ENCODE peak calls at places on chromosomes 3 and 15, in ten cellular contexts. One of them, this sample, is unnamed.

GRCh38 chr3:48660800-48661400 is 1.8 kb downstream of the CELSR3 start:
- DNase-seq in CD8-positive, alpha-beta T cell: no peak
- DNase-seq in GM12878: no peak
- DNase-seq in A549: no peak
- DNase-seq in esophagus squamous epithelium: no peak
- DNase-seq in left ventricle myocardium inferior: no peak
- DNase-seq in body of pancreas: no peak
- DNase-seq in cardiac muscle cell: no peak
- DNase-seq in H9: no peak
- DNase-seq in right lobe of liver: no peak
- DNase-seq in this sample: no peak

GRCh38 chr15:45088801-45089711 is 24.9 kb downstream of the DUOX2 start:
- DNase-seq in body of pancreas: no peak
- DNase-seq in esophagus squamous epithelium: no peak
- DNase-seq in right lobe of liver: no peak
- DNase-seq in H9: no peak
- DNase-seq in cardiac muscle cell: peak; percentile 23
- DNase-seq in left ventricle myocardium inferior: no peak
- DNase-seq in GM12878: no peak
- DNase-seq in A549: no peak
- DNase-seq in CD8-positive, alpha-beta T cell: no peak
- DNase-seq in this sample: no peak

GRCh38 chr3:126067959-126068358 is 16.0 kb downstream of the SLC41A3 start:
- DNase-seq in A549: no peak
- DNase-seq in body of pancreas: no peak
- DNase-seq in right lobe of liver: no peak
- DNase-seq in left ventricle myocardium inferior: no peak
- DNase-seq in cardiac muscle cell: no peak
- DNase-seq in esophagus squamous epithelium: no peak
- DNase-seq in CD8-positive, alpha-beta T cell: no peak
- DNase-seq in GM12878: no peak
- DNase-seq in H9: no peak
- DNase-seq in this sample: no peak

GRCh38 chr3:105459566-105460290 is 93.0 kb downstream of the ALCAM start:
- DNase-seq in A549: no peak
- DNase-seq in body of pancreas: no peak
- DNase-seq in cardiac muscle cell: no peak
- DNase-seq in GM12878: no peak
- DNase-seq in H9: no peak
- DNase-seq in right lobe of liver: no peak
- DNase-seq in CD8-positive, alpha-beta T cell: no peak
- DNase-seq in esophagus squamous epithelium: no peak
- DNase-seq in left ventricle myocardium inferior: no peak
- DNase-seq in this sample: no peak

GRCh38 chr3:23685484-23686258 is 120.1 kb upstream of the UBE2E1 start:
- DNase-seq in esophagus squamous epithelium: peak; percentile 5
- DNase-seq in H9: no peak
- DNase-seq in left ventricle myocardium inferior: peak; percentile 32
- DNase-seq in cardiac muscle cell: peak; percentile 99
- DNase-seq in CD8-positive, alpha-beta T cell: no peak
- DNase-seq in body of pancreas: peak; percentile 87
- DNase-seq in A549: peak; percentile 96
- DNase-seq in right lobe of liver: no peak
- DNase-seq in GM12878: no peak
- DNase-seq in this sample: peak; percentile 54

GRCh38 chr3:36993326-36994283 is at the start of gene MLH1:
- DNase-seq in body of pancreas: peak; percentile 100
- DNase-seq in esophagus squamous epithelium: no peak
- DNase-seq in A549: peak; percentile 100
- DNase-seq in GM12878: peak; percentile 100
- DNase-seq in H9: peak; percentile 100
- DNase-seq in right lobe of liver: peak; percentile 96
- DNase-seq in CD8-positive, alpha-beta T cell: peak; percentile 95
- DNase-seq in cardiac muscle cell: peak; percentile 100
- DNase-seq in left ventricle myocardium inferior: peak; percentile 98
- DNase-seq in this sample: peak; percentile 97

GRCh38 chr3:66800941-66801545 is 197.1 kb upstream of the KBTBD8 start:
- DNase-seq in GM12878: no peak
- DNase-seq in CD8-positive, alpha-beta T cell: no peak
- DNase-seq in left ventricle myocardium inferior: no peak
- DNase-seq in body of pancreas: no peak
- DNase-seq in cardiac muscle cell: no peak
- DNase-seq in H9: no peak
- DNase-seq in right lobe of liver: no peak
- DNase-seq in A549: no peak
- DNase-seq in esophagus squamous epithelium: no peak
- DNase-seq in this sample: no peak

GRCh38 chr3:78041486-78041885 is 1001.6 kb downstream of the ROBO2 start:
- DNase-seq in esophagus squamous epithelium: no peak
- DNase-seq in CD8-positive, alpha-beta T cell: no peak
- DNase-seq in cardiac muscle cell: peak; percentile 8
- DNase-seq in right lobe of liver: no peak
- DNase-seq in GM12878: no peak
- DNase-seq in left ventricle myocardium inferior: no peak
- DNase-seq in body of pancreas: no peak
- DNase-seq in H9: no peak
- DNase-seq in A549: no peak
- DNase-seq in this sample: no peak

GRCh38 chr3:5606884-5607472 is 419.5 kb downstream of the EDEM1 start:
- DNase-seq in body of pancreas: no peak
- DNase-seq in esophagus squamous epithelium: no peak
- DNase-seq in CD8-positive, alpha-beta T cell: no peak
- DNase-seq in A549: no peak
- DNase-seq in cardiac muscle cell: no peak
- DNase-seq in GM12878: no peak
- DNase-seq in right lobe of liver: no peak
- DNase-seq in H9: no peak
- DNase-seq in left ventricle myocardium inferior: no peak
- DNase-seq in this sample: no peak

GRCh38 chr15:42273099-42273899 is at the start of the genes GANC and TMEM87A:
- DNase-seq in cardiac muscle cell: peak; percentile 99
- DNase-seq in right lobe of liver: peak; percentile 99
- DNase-seq in body of pancreas: peak; percentile 98
- DNase-seq in esophagus squamous epithelium: peak; percentile 84
- DNase-seq in A549: peak; percentile 97
- DNase-seq in GM12878: peak; percentile 95
- DNase-seq in H9: peak; percentile 98
- DNase-seq in CD8-positive, alpha-beta T cell: peak; percentile 97
- DNase-seq in left ventricle myocardium inferior: peak; percentile 96
- DNase-seq in this sample: peak; percentile 96
- H3K4me1 ChIP-seq in cardiac muscle cell: peaks cover 28% of the 10 kb centered on the region
- H3K4me1 ChIP-seq in right lobe of liver: peaks cover 35% of the 10 kb centered on the region
- H3K4me1 ChIP-seq in body of pancreas: peaks cover 50% of the 10 kb centered on the region
- H3K4me1 ChIP-seq in esophagus squamous epithelium: peaks cover 66% of the 10 kb centered on the region
- H3K4me1 ChIP-seq in A549: peaks cover 13% of the 10 kb centered on the region
- H3K4me1 ChIP-seq in GM12878: no peaks in the 10 kb centered on the region
- H3K4me1 ChIP-seq in H9: peaks cover 5% of the 10 kb centered on the region
- H3K4me1 ChIP-seq in CD8-positive, alpha-beta T cell: peaks cover 38% of the 10 kb centered on the region
- H3K4me1 ChIP-seq in left ventricle myocardium inferior: peaks cover 65% of the 10 kb centered on the region
- H3K4me1 ChIP-seq in this sample: peaks cover 5% of the 10 kb centered on the region

GRCh38 chr3:15681668-15682067 is 80.1 kb downstream of the BTD start:
- DNase-seq in left ventricle myocardium inferior: no peak
- DNase-seq in H9: no peak
- DNase-seq in CD8-positive, alpha-beta T cell: no peak
- DNase-seq in esophagus squamous epithelium: no peak
- DNase-seq in A549: no peak
- DNase-seq in cardiac muscle cell: no peak
- DNase-seq in body of pancreas: no peak
- DNase-seq in right lobe of liver: no peak
- DNase-seq in GM12878: no peak
- DNase-seq in this sample: no peak

GRCh38 chr3:15682766-15683165 is 81.2 kb downstream of the BTD start:
- DNase-seq in A549: no peak
- DNase-seq in right lobe of liver: no peak
- DNase-seq in GM12878: no peak
- DNase-seq in CD8-positive, alpha-beta T cell: no peak
- DNase-seq in cardiac muscle cell: peak; percentile 81
- DNase-seq in left ventricle myocardium inferior: no peak
- DNase-seq in esophagus squamous epithelium: no peak
- DNase-seq in H9: no peak
- DNase-seq in body of pancreas: no peak
- DNase-seq in this sample: no peak

GRCh38 chr3:15679306-15679705 is 77.8 kb downstream of the BTD start:
- DNase-seq in H9: no peak
- DNase-seq in GM12878: no peak
- DNase-seq in cardiac muscle cell: no peak
- DNase-seq in A549: no peak
- DNase-seq in body of pancreas: no peak
- DNase-seq in esophagus squamous epithelium: no peak
- DNase-seq in CD8-positive, alpha-beta T cell: no peak
- DNase-seq in right lobe of liver: no peak
- DNase-seq in left ventricle myocardium inferior: no peak
- DNase-seq in this sample: no peak

GRCh38 chr3:15685927-15686326 is 84.4 kb downstream of the BTD start:
- DNase-seq in esophagus squamous epithelium: no peak
- DNase-seq in CD8-positive, alpha-beta T cell: no peak
- DNase-seq in body of pancreas: no peak
- DNase-seq in cardiac muscle cell: no peak
- DNase-seq in right lobe of liver: no peak
- DNase-seq in GM12878: no peak
- DNase-seq in A549: no peak
- DNase-seq in H9: no peak
- DNase-seq in left ventricle myocardium inferior: no peak
- DNase-seq in this sample: no peak

GRCh38 chr3:15683253-15683652 is 81.7 kb downstream of the BTD start:
- DNase-seq in esophagus squamous epithelium: no peak
- DNase-seq in CD8-positive, alpha-beta T cell: no peak
- DNase-seq in H9: no peak
- DNase-seq in A549: no peak
- DNase-seq in left ventricle myocardium inferior: no peak
- DNase-seq in cardiac muscle cell: no peak
- DNase-seq in body of pancreas: no peak
- DNase-seq in right lobe of liver: no peak
- DNase-seq in GM12878: no peak
- DNase-seq in this sample: no peak
- H3K27ac ChIP-seq in esophagus squamous epithelium: no peak overlapping the region
- H3K27ac ChIP-seq in CD8-positive, alpha-beta T cell: no peak overlapping the region
- H3K27ac ChIP-seq in H9: no peak overlapping the region
- H3K27ac ChIP-seq in A549: no peak overlapping the region
- H3K27ac ChIP-seq in left ventricle myocardium inferior: peak overlapping the region; percentile 28
- H3K27ac ChIP-seq in cardiac muscle cell: no peak overlapping the region
- H3K27ac ChIP-seq in body of pancreas: no peak overlapping the region
- H3K27ac ChIP-seq in right lobe of liver: no peak overlapping the region
- H3K27ac ChIP-seq in GM12878: no peak overlapping the region
- H3K27ac ChIP-seq in this sample: no peak overlapping the region

GRCh38 chr15:23503546-23503945 is 56.5 kb upstream of the GOLGA6L2 start:
- DNase-seq in esophagus squamous epithelium: no peak
- DNase-seq in right lobe of liver: no peak
- DNase-seq in left ventricle myocardium inferior: no peak
- DNase-seq in GM12878: no peak
- DNase-seq in CD8-positive, alpha-beta T cell: no peak
- DNase-seq in cardiac muscle cell: no peak
- DNase-seq in A549: no peak
- DNase-seq in body of pancreas: no peak
- DNase-seq in H9: no peak
- DNase-seq in this sample: no peak

DNA sequence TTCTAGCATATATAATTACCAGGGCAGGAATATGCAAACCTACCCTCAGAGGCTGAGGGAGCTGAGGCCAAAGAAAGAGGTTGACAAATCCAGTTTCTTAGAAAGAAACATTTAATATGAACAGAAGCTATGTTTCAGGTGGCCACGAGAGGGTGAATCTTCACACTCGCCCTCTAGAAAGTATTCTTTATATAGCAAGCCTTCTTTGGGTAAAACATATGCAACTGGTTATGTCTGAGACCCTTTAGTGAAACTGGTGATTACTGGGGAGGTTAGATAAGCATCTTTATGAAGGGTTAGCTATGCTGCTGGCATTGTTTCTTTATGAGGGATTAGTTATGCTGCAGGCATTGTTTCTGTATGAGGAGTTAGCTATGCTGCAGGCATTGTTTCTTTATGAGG is 50.7 kb upstream of the GOLGA6L2 start:
- DNase-seq in GM12878: no peak
- DNase-seq in CD8-positive, alpha-beta T cell: no peak
- DNase-seq in body of pancreas: no peak
- DNase-seq in cardiac muscle cell: peak; percentile 3
- DNase-seq in right lobe of liver: no peak
- DNase-seq in A549: peak; percentile 54
- DNase-seq in H9: no peak
- DNase-seq in esophagus squamous epithelium: no peak
- DNase-seq in left ventricle myocardium inferior: no peak
- DNase-seq in this sample: no peak
- H3K4me1 ChIP-seq in GM12878: no peaks in the 10 kb centered on the region
- H3K4me1 ChIP-seq in CD8-positive, alpha-beta T cell: no peaks in the 10 kb centered on the region
- H3K4me1 ChIP-seq in body of pancreas: no peaks in the 10 kb centered on the region
- H3K4me1 ChIP-seq in cardiac muscle cell: no peaks in the 10 kb centered on the region
- H3K4me1 ChIP-seq in right lobe of liver: no peaks in the 10 kb centered on the region
- H3K4me1 ChIP-seq in A549: no peaks in the 10 kb centered on the region
- H3K4me1 ChIP-seq in H9: no peaks in the 10 kb centered on the region
- H3K4me1 ChIP-seq in esophagus squamous epithelium: no peaks in the 10 kb centered on the region
- H3K4me1 ChIP-seq in left ventricle myocardium inferior: no peaks in the 10 kb centered on the region
- H3K4me1 ChIP-seq in this sample: no peaks in the 10 kb centered on the region

GRCh38 chr3:188390775-188391443 is 237.0 kb downstream of the LPP start:
- DNase-seq in esophagus squamous epithelium: no peak
- DNase-seq in CD8-positive, alpha-beta T cell: no peak
- DNase-seq in A549: no peak
- DNase-seq in H9: no peak
- DNase-seq in left ventricle myocardium inferior: no peak
- DNase-seq in right lobe of liver: no peak
- DNase-seq in body of pancreas: no peak
- DNase-seq in cardiac muscle cell: no peak
- DNase-seq in GM12878: no peak
- DNase-seq in this sample: no peak

GRCh38 chr3:188391597-188391996 is 237.6 kb downstream of the LPP start:
- DNase-seq in GM12878: no peak
- DNase-seq in left ventricle myocardium inferior: no peak
- DNase-seq in A549: no peak
- DNase-seq in H9: no peak
- DNase-seq in right lobe of liver: no peak
- DNase-seq in body of pancreas: no peak
- DNase-seq in cardiac muscle cell: no peak
- DNase-seq in CD8-positive, alpha-beta T cell: no peak
- DNase-seq in esophagus squamous epithelium: no peak
- DNase-seq in this sample: no peak

GRCh38 chr3:188387921-188388320 is 234.0 kb downstream of the LPP start:
- DNase-seq in cardiac muscle cell: no peak
- DNase-seq in right lobe of liver: no peak
- DNase-seq in CD8-positive, alpha-beta T cell: no peak
- DNase-seq in esophagus squamous epithelium: no peak
- DNase-seq in H9: no peak
- DNase-seq in left ventricle myocardium inferior: no peak
- DNase-seq in A549: no peak
- DNase-seq in body of pancreas: no peak
- DNase-seq in GM12878: no peak
- DNase-seq in this sample: no peak

GRCh38 chr3:188389711-188390346 is 235.9 kb downstream of the LPP start:
- DNase-seq in A549: no peak
- DNase-seq in H9: no peak
- DNase-seq in CD8-positive, alpha-beta T cell: peak; percentile 40
- DNase-seq in body of pancreas: peak; percentile 17
- DNase-seq in cardiac muscle cell: no peak
- DNase-seq in right lobe of liver: peak; percentile 55
- DNase-seq in esophagus squamous epithelium: peak; percentile 4
- DNase-seq in left ventricle myocardium inferior: peak; percentile 22
- DNase-seq in GM12878: no peak
- DNase-seq in this sample: no peak

DNA sequence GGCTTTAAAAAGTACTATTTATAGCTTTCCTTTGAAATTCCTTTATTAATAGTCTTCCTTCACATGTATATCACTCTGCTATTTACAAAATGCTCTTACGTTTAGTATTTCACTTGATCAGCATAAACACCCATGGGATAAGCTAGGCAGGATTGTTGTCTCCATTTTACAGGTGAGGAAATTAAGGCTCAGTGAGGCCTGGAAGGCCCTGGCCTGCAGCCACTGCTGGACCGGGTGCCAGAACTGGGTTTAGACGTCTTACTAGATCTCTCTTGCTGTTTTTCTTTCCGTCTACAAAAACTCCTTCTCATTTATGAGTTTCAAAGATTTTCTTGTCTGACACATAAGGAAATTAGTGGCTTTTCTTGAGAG is 236.4 kb downstream of the LPP start:
- DNase-seq in body of pancreas: no peak
- DNase-seq in left ventricle myocardium inferior: no peak
- DNase-seq in esophagus squamous epithelium: no peak
- DNase-seq in H9: no peak
- DNase-seq in GM12878: no peak
- DNase-seq in A549: no peak
- DNase-seq in CD8-positive, alpha-beta T cell: no peak
- DNase-seq in cardiac muscle cell: no peak
- DNase-seq in right lobe of liver: no peak
- DNase-seq in this sample: no peak
- H3K27ac ChIP-seq in body of pancreas: no peak overlapping the region
- H3K27ac ChIP-seq in left ventricle myocardium inferior: peak overlapping the region; percentile 60
- H3K27ac ChIP-seq in esophagus squamous epithelium: peak overlapping the region; percentile 86
- H3K27ac ChIP-seq in H9: no peak overlapping the region
- H3K27ac ChIP-seq in GM12878: no peak overlapping the region
- H3K27ac ChIP-seq in A549: no peak overlapping the region
- H3K27ac ChIP-seq in CD8-positive, alpha-beta T cell: no peak overlapping the region
- H3K27ac ChIP-seq in cardiac muscle cell: no peak overlapping the region
- H3K27ac ChIP-seq in right lobe of liver: peak overlapping the region; percentile 11
- H3K27ac ChIP-seq in this sample: no peak overlapping the region

This sample was measured in ovary.